ENCODE peak calls at places on chromosomes 2 and 18, in nine cellular contexts. S is NCI-H2081; Q is B cell; Y is nephron progenitor cell; E is fibroblast of mammary gland; P is CMK; G is KBM-7; K is central memory CD8-positive, alpha-beta T cell; H is HuH-7.5. N is an unnamed sample.

GRCh38 chr2:102184018-102184417 is 2.8 kb upstream of the IL1RL2 start:
- DNase-seq in K (no peak), E (no peak), Q (no peak), P (no peak), S (no peak), H (no peak), Y (no peak), G (no peak), N (no peak)

GRCh38 chr2:14535156-14535555 is 97.4 kb upstream of the LRATD1 start:
- DNase-seq in G (no peak), H (no peak), Y (no peak), P (no peak), S (no peak), K (no peak), E (no peak), Q (no peak), N (no peak)

GRCh38 chr2:219886615-219887014 is 259.2 kb downstream of the SLC4A3 start:
- DNase-seq in P (no peak), K (no peak), S (no peak), H (peak), Y (no peak), Q (no peak), E (peak), G (no peak), N (no peak)

GRCh38 chr18:58247363-58247834 is 203.4 kb downstream of the NEDD4L start:
- DNase-seq in Q (no peak), S (no peak), Y (peak), E (no peak), K (no peak), G (no peak), P (no peak), H (no peak), N (no peak)

GRCh38 chr18:46260016-46260878 is 156.1 kb downstream of the HAUS1 start:
- DNase-seq in G (no peak), Q (no peak), K (no peak), S (no peak), Y (no peak), H (no peak), P (no peak), E (peak), N (no peak)

GRCh38 chr18:58390399-58390798 is 238.5 kb downstream of the ALPK2 start:
- DNase-seq in Q (no peak), K (no peak), H (no peak), S (no peak), E (no peak), G (no peak), Y (peak), P (no peak), N (no peak)

GRCh38 chr2:10448646-10449480 is 736 bp upstream of the ODC1 start:
- DNase-seq in G (no peak), Q (peak), K (peak), E (peak), S (peak), H (peak), Y (peak), P (no peak), N (peak)

GRCh38 chr2:7394195-7394594 is 477.0 kb downstream of the RNF144A start:
- DNase-seq in K (no peak), H (no peak), Q (no peak), P (no peak), Y (no peak), G (no peak), S (no peak), E (no peak), N (no peak)

GRCh38 chr18:36772339-36772738 is 56.5 kb downstream of the TPGS2 start:
- DNase-seq in K (no peak), E (peak), Y (no peak), P (no peak), G (no peak), Q (no peak), H (no peak), S (peak), N (no peak)

GRCh38 chr2:182767578-182767977 is 51.5 kb downstream of the DNAJC10 start:
- DNase-seq in S (peak), H (no peak), G (peak), P (no peak), Y (no peak), Q (no peak), K (no peak), E (peak), N (peak)

GRCh38 chr2:39455826-39456225 is 18.7 kb upstream of the MAP4K3 start:
- DNase-seq in E (no peak), H (no peak), K (no peak), Q (no peak), P (no peak), Y (no peak), S (no peak), G (no peak), N (no peak)

GRCh38 chr2:70143314-70144150 is 47.3 kb downstream of the C2orf42 start:
- DNase-seq in G (peak), H (peak), P (no peak), K (peak), Y (peak), S (peak), E (peak), Q (no peak), N (peak)

GRCh38 chr2:124027182-124027581 is 2.1 kb downstream of the CNTNAP5 start:
- DNase-seq in P (peak), H (peak), S (peak), G (peak), Y (peak), Q (no peak), K (no peak), E (peak), N (peak)

GRCh38 chr2:47069628-47070154 is 85.4 kb downstream of the STPG4 start:
- DNase-seq in S (no peak), Q (no peak), P (no peak), Y (peak), H (peak), K (no peak), E (no peak), G (no peak), N (no peak)

GRCh38 chr2:112229365-112229764 is 25.5 kb downstream of the ZC3H8 start:
- DNase-seq in Y (no peak), G (peak), P (no peak), H (no peak), K (no peak), E (peak), S (peak), Q (no peak), N (no peak)

N was measured in RPMI8226.